ENCODE peak calls at places on chromosomes 13 and 19, in eight cellular contexts. Q, L, N, J, C, E, B and R are unnamed samples.

GRCh38 chr13:24218977-24219376 is 58.5 kb downstream of the SPATA13 start:
- DNase-seq in L (peak), B (no peak), Q (no peak), E (no peak), N (no peak), J (no peak), C (no peak), R (no peak)

GRCh38 chr19:13118424-13119193 is 545 bp downstream of the NACC1 start:
- DNase-seq in E (no peak), Q (no peak), B (peak), N (no peak), L (no peak), J (no peak), C (peak), R (peak)

GRCh38 chr13:20580257-20580656 is 13.3 kb downstream of the IFT88 start:
- DNase-seq in L (no peak), N (no peak), J (no peak), Q (no peak), C (no peak), B (no peak), E (no peak), R (no peak)

GRCh38 chr19:756232-756631 is 5.3 kb downstream of the MISP start:
- DNase-seq in N (no peak), E (no peak), L (no peak), C (no peak), J (no peak), Q (peak), B (peak), R (peak)

GRCh38 chr19:17560205-17560595 is 4.8 kb downstream of the COLGALT1 start:
- DNase-seq in N (no peak), Q (no peak), L (peak), E (no peak), J (no peak), B (peak), C (no peak), R (peak)

GRCh38 chr13:20475927-20476691 is 49.5 kb downstream of the CRYL1 start:
- DNase-seq in C (no peak), J (peak), L (no peak), Q (peak), N (peak), E (no peak), B (no peak), R (peak)

GRCh38 chr13:95643814-95644598 is 500 bp downstream of the DZIP1 start:
- DNase-seq in Q (peak), E (no peak), B (peak), C (peak), L (no peak), N (no peak), J (no peak), R (peak)

GRCh38 chr13:67549331-67549730 is 319.2 kb upstream of the PCDH9 start:
- DNase-seq in C (no peak), L (no peak), E (no peak), N (no peak), J (no peak), Q (peak), B (no peak), R (peak)

GRCh38 chr13:32639502-32640105 is 53.4 kb downstream of the PDS5B start:
- DNase-seq in L (peak), Q (peak), C (peak), E (peak), J (peak), B (peak), N (peak), R (peak)

GRCh38 chr13:73598021-73598712 is 536.0 kb downstream of the KLF12 start:
- DNase-seq in C (no peak), N (no peak), L (no peak), J (no peak), B (peak), Q (peak), E (no peak), R (no peak)

GRCh38 chr19:57803594-57804325 is 11.0 kb downstream of the ZNF552 start:
- DNase-seq in E (no peak), B (peak), Q (peak), C (no peak), N (no peak), L (peak), J (no peak), R (peak)

GRCh38 chr19:39778763-39779162 is at the start of gene LEUTX:
- DNase-seq in C (no peak), Q (no peak), E (no peak), N (no peak), L (no peak), J (no peak), B (no peak), R (no peak)

GRCh38 chr19:52322429-52322828 is 13.6 kb upstream of the ZNF610 start:
- DNase-seq in L (no peak), B (no peak), Q (no peak), E (no peak), C (no peak), J (no peak), N (no peak), R (no peak)

GRCh38 chr19:45913874-45914830 is at the start of gene NANOS2:
- DNase-seq in E (no peak), C (no peak), N (no peak), Q (peak), L (no peak), J (no peak), B (no peak), R (peak)